ENCODE peak calls at places on chromosomes 5 and 9, in six cellular contexts. N is heart left ventricle, O is foreskin fibroblast, W is Caco-2, Q is left ventricle myocardium inferior, F is heart right ventricle. X is an unnamed sample.

GRCh38 chr9:17970285-17970684 is 391.4 kb downstream of the SH3GL2 start:
- DNase-seq in N (no peak), F (no peak), W (no peak), Q (no peak), O (no peak), X (no peak)

GRCh38 chr9:129140397-129141065 is 29.3 kb downstream of the PTPA start:
- DNase-seq in W (no peak), N (peak), F (peak), O (peak), Q (peak), X (no peak)

GRCh38 chr5:171573021-171573420 is 153.6 kb downstream of the FGF18 start:
- DNase-seq in F (no peak), O (no peak), W (no peak), Q (no peak), N (peak), X (no peak)

GRCh38 chr5:127026166-127026565 is 4.2 kb downstream of the MARCHF3 start:
- DNase-seq in F (no peak), O (no peak), W (no peak), N (no peak), Q (no peak), X (no peak)

GRCh38 chr5:166509085-166509484 is 1782.4 kb upstream of the WWC1 start:
- DNase-seq in F (no peak), N (no peak), Q (no peak), W (peak), O (no peak), X (no peak)

GRCh38 chr9:130336885-130337284 is 71.3 kb downstream of the HMCN2 start:
- DNase-seq in F (no peak), N (no peak), O (no peak), Q (no peak), W (no peak), X (no peak)

GRCh38 chr5:88438006-88438405 is 169.4 kb upstream of the TMEM161B start:
- DNase-seq in N (no peak), Q (no peak), F (no peak), W (no peak), O (no peak), X (no peak)

GRCh38 chr5:14407746-14408175 is 173.8 kb upstream of the OTULINL start:
- DNase-seq in O (no peak), F (no peak), Q (no peak), N (no peak), W (no peak), X (no peak)

GRCh38 chr9:123686131-123686848 is 243.6 kb downstream of the DENND1A start:
- DNase-seq in Q (no peak), F (no peak), W (no peak), O (peak), N (no peak), X (no peak)

GRCh38 chr9:129702563-129702962 is 37.1 kb downstream of the PRRX2 start:
- DNase-seq in O (peak), F (no peak), Q (no peak), W (no peak), N (no peak), X (peak)

GRCh38 chr9:27278374-27278773 is 18.6 kb downstream of the EQTN start:
- DNase-seq in Q (no peak), F (no peak), W (no peak), O (no peak), N (no peak), X (no peak)

DNA sequence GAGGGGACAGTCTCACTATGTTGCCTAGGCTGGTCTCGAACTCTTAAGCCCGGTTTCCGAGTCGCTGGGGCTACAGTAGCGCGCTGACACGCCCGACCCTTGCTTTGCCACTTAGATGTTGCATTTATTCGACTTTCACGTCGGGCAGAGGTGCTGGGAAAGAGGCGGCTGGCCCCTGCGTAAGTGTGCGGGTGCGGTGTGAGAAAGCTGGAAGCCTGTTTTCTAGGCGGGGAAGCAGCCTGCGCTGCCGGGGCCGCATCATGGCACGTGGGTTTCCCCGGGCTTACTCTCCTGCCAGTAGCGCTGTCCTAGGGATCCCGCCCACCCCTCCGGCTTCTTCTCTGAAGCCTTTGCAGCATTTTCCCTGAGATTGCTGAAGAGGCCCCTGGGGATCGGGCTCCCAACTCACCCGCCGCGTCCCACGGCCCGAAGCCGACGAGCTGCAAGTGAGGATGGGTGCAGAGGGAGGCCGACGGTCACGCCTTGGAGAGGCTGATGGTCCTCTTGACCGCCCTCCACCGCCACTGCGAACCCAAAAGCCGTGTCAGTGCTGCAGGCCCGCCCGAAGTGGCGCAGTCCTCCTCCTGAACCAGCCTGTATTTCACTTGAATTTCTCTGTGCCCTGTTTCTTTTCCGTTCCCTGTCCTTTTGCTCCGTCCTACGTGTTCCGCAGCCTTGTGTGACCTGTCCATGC is 5.8 kb upstream of the TRIM41 start:
- DNase-seq in W (peak), Q (peak), O (peak), N (peak), F (peak), X (no peak)
- TF ChIP-seq CTCF in W (no peak), Q (no peak), O (no peak), N (peak), F (no peak), X (no peak)

DNA sequence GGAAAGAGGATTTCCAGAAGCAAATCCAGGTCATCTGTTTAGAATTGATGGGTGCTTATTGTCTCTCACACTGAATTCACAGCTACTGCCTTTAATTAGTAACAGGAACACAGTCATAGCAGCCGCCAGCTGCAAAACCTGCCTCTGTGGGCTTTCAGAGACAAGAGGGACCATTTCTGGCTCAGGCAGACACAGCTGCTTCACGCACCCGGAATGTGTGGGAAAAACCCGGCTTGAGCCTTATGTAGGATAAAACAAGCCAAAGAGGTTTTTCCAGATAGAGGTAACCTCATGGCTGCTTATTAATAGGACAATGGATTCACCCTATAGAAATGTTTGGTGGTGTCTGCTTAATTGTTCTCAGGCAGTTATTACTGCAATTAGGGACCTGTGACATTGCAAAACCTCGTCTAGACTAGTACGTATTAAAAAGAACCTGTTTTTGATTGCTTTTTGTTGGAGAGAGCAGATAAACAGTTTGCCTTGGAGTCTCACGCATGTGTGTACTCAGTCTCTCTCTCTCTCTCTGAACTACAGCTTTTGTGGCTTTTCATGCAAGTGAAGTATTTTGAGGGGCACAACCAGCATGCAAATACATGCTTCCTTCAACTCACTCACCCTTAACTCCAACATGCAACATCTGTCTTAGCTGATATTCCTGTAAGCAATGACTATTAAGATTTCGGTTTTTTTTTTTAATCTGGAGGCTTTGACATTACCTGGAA is 302.7 kb downstream of the PLK2 start:
- DNase-seq in O (peak), N (peak), W (no peak), Q (peak), F (no peak), X (no peak)
- H3K4me3 ChIP-seq in O (no peak), N (no peak), W (no peak), Q (no peak), F (no peak), X (no peak)

GRCh38 chr5:93582677-93583524 is at the start of gene NR2F1:
- DNase-seq in O (peak), Q (no peak), N (no peak), W (peak), F (no peak), X (peak)
- TF ChIP-seq CTCF in O (no peak), Q (no peak), N (no peak), W (no peak), F (no peak), X (no peak)

DNA sequence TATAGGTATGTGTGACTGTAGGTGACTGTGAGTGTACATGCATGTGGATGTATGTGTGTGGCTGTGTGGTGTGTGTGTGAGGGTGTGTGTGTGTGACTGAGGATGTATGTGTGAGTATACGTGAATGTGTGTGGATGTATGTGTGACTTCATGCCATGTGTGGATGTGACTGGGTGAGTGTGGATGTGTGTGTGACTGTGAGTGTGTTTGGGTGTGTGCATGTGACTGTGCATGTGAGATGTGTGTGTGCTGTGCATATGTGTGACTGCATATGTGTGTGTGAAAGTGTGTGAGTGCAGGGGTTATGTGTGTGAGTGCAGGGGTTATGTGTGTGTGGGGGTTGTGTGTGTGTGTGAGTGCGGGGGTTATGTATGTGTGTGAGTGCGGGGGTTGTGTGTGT is 42.3 kb downstream of the RXRA start:
- DNase-seq in W (no peak), O (no peak), F (no peak), Q (no peak), N (no peak), X (no peak)
- H3K4me3 ChIP-seq in W (no peak), O (no peak), F (no peak), Q (no peak), N (no peak), X (no peak)

GRCh38 chr5:7394889-7395431 is 978 bp upstream of the ADCY2 start:
- DNase-seq in O (no peak), W (no peak), F (no peak), N (no peak), Q (no peak), X (no peak)
- TF ChIP-seq CTCF in O (no peak), W (no peak), F (no peak), N (no peak), Q (no peak), X (no peak)

GRCh38 chr5:141328231-141328630 is 2.1 kb upstream of the PCDHGA1 start:
- DNase-seq in F (no peak), N (no peak), O (no peak), W (no peak), Q (no peak), X (no peak)

GRCh38 chr5:141326088-141326854 is 4.0 kb upstream of the PCDHGA1 start:
- DNase-seq in Q (peak), N (peak), W (peak), F (peak), O (peak), X (peak)

GRCh38 chr5:141330299-141331080 is at the start of gene PCDHGA1:
- DNase-seq in O (peak), N (peak), Q (no peak), F (no peak), W (no peak), X (peak)
- H3K4me3 ChIP-seq in O (peak), N (peak), Q (peak), F (peak), W (no peak), X (peak)